ENCODE peak calls at places on chromosome 22, in four cellular contexts. Z, W, K and P are unnamed samples.

GRCh38 chr22:40182231-40182835 is 4.6 kb downstream of the TNRC6B start:
- DNase-seq in W (no peak), Z (peak), K (no peak), P (no peak)

GRCh38 chr22:29032584-29032983 is 29.0 kb downstream of the C22orf31 start:
- DNase-seq in Z (peak), W (peak), K (no peak), P (no peak)

GRCh38 chr22:40684728-40685127 is 5.4 kb downstream of the MCHR1 start:
- DNase-seq in Z (no peak), W (no peak), K (no peak), P (no peak)

GRCh38 chr22:47160781-47161520 is 398.5 kb downstream of the TBC1D22A start:
- DNase-seq in Z (no peak), K (no peak), W (no peak), P (no peak)

GRCh38 chr22:37082251-37082650 is 27.3 kb downstream of the TMPRSS6 start:
- DNase-seq in Z (no peak), W (peak), K (no peak), P (no peak)

GRCh38 chr22:27892064-27892463 is 27.0 kb downstream of the PITPNB start:
- DNase-seq in W (no peak), Z (no peak), K (no peak), P (no peak)

GRCh38 chr22:33707581-33707980 is 212.7 kb downstream of the LARGE1 start:
- DNase-seq in W (no peak), K (no peak), Z (no peak), P (no peak)

GRCh38 chr22:44683237-44683636 is 18.8 kb upstream of the PRR5 start:
- DNase-seq in K (no peak), Z (no peak), W (no peak), P (no peak)

GRCh38 chr22:35506259-35506570 is 34.4 kb upstream of the RASD2 start:
- DNase-seq in W (peak), K (no peak), Z (peak), P (peak)

GRCh38 chr22:38350444-38351359 is 33.5 kb upstream of the CSNK1E start:
- DNase-seq in K (no peak), Z (no peak), W (no peak), P (no peak)

GRCh38 chr22:32204856-32205722 is at the start of gene RFPL2:
- DNase-seq in W (peak), Z (peak), K (no peak), P (peak)

GRCh38 chr22:32327596-32328171 is 30.0 kb upstream of the RFPL3 start:
- DNase-seq in W (no peak), K (no peak), Z (no peak), P (no peak)

GRCh38 chr22:41979423-41980250 is 10.4 kb downstream of the SEPTIN3 start:
- DNase-seq in W (no peak), K (no peak), Z (no peak), P (no peak)

GRCh38 chr22:37618072-37618656 is 9.5 kb downstream of the GGA1 start:
- DNase-seq in Z (no peak), K (no peak), W (no peak), P (no peak)

GRCh38 chr22:16559056-16559955 is 33.3 kb downstream of the CCT8L2 start:
- DNase-seq in Z (no peak), W (no peak), K (no peak), P (no peak)

GRCh38 chr22:46317646-46318045 is 17.9 kb upstream of the TRMU start:
- DNase-seq in K (no peak), W (no peak), Z (no peak), P (no peak)

GRCh38 chr22:22856364-22856763 is 31.3 kb upstream of the IGLL5 start:
- DNase-seq in W (no peak), Z (no peak), K (no peak), P (no peak)

GRCh38 chr22:38462960-38463784 is 4.7 kb upstream of the KDELR3 start:
- DNase-seq in K (no peak), W (no peak), Z (no peak), P (no peak)

GRCh38 chr22:45742866-45743450 is 71.3 kb downstream of the ATXN10 start:
- DNase-seq in W (peak), K (no peak), Z (peak), P (peak)

GRCh38 chr22:17401728-17402127 is 32.5 kb downstream of the CECR2 start:
- DNase-seq in Z (no peak), W (no peak), K (no peak), P (no peak)

GRCh38 chr22:47372596-47373385 is 610.3 kb downstream of the TBC1D22A start:
- DNase-seq in Z (no peak), K (no peak), W (no peak), P (no peak)

GRCh38 chr22:40462195-40462988 is 92.0 kb downstream of the SGSM3 start:
- DNase-seq in Z (no peak), K (no peak), W (no peak), P (no peak)

GRCh38 chr22:19892925-19893324 is 38.3 kb upstream of the GNB1L start:
- DNase-seq in W (peak), K (no peak), Z (no peak), P (no peak)

GRCh38 chr22:33325232-33326004 is 267.2 kb upstream of the SYN3 start:
- DNase-seq in W (no peak), K (no peak), Z (no peak), P (no peak)

GRCh38 chr22:48373626-48374173 is 1454.0 kb downstream of the BRD1 start:
- DNase-seq in K (no peak), Z (no peak), W (no peak), P (no peak)

GRCh38 chr22:40757071-40757470 is 62.1 kb downstream of the SLC25A17 start:
- DNase-seq in Z (peak), K (no peak), W (peak), P (peak)

GRCh38 chr22:38921126-38921525 is 36.3 kb upstream of the APOBEC3A start:
- DNase-seq in Z (no peak), W (no peak), K (no peak), P (peak)

GRCh38 chr22:38754247-38755154 is 1.3 kb downstream of the SUN2 start:
- DNase-seq in K (peak), Z (peak), W (peak), P (peak)

GRCh38 chr22:37887610-37888378 is 18.3 kb upstream of the MICALL1 start:
- DNase-seq in Z (peak), W (peak), K (no peak), P (peak)

GRCh38 chr22:44371741-44372525 is 59.2 kb upstream of the SHISAL1 start:
- DNase-seq in K (no peak), W (no peak), Z (no peak), P (no peak)

GRCh38 chr22:20777420-20778177 is 3.7 kb downstream of the SERPIND1 start:
- DNase-seq in W (peak), K (no peak), Z (peak), P (peak)

GRCh38 chr22:35690001-35690400 is 27.7 kb upstream of the APOL5 start:
- DNase-seq in K (no peak), W (no peak), Z (no peak), P (no peak)

GRCh38 chr22:22787805-22788459 is 99.7 kb upstream of the IGLL5 start:
- DNase-seq in Z (peak), W (peak), K (peak), P (peak)

GRCh38 chr22:29156507-29156906 is 49.2 kb upstream of the EMID1 start:
- DNase-seq in W (peak), K (no peak), Z (peak), P (no peak)

GRCh38 chr22:21815958-21816357 is 51.5 kb downstream of the MAPK1 start:
- DNase-seq in K (no peak), Z (no peak), W (no peak), P (no peak)

GRCh38 chr22:48240165-48240934 is 1477.9 kb downstream of the TBC1D22A start:
- DNase-seq in W (no peak), Z (no peak), K (no peak), P (no peak)

GRCh38 chr22:26669060-26669481 is 11.7 kb downstream of the MIAT start:
- DNase-seq in K (no peak), Z (peak), W (peak), P (peak)

GRCh38 chr22:40512426-40513136 is 123.9 kb downstream of the MRTFA start:
- DNase-seq in W (peak), Z (peak), K (no peak), P (peak)

GRCh38 chr22:32532819-32533128 is 58.2 kb downstream of the FBXO7 start:
- DNase-seq in K (no peak), Z (no peak), W (no peak), P (no peak)

GRCh38 chr22:19019029-19019678 is 83.1 kb upstream of the PRODH start:
- DNase-seq in W (no peak), Z (no peak), K (no peak), P (no peak)

DNA sequence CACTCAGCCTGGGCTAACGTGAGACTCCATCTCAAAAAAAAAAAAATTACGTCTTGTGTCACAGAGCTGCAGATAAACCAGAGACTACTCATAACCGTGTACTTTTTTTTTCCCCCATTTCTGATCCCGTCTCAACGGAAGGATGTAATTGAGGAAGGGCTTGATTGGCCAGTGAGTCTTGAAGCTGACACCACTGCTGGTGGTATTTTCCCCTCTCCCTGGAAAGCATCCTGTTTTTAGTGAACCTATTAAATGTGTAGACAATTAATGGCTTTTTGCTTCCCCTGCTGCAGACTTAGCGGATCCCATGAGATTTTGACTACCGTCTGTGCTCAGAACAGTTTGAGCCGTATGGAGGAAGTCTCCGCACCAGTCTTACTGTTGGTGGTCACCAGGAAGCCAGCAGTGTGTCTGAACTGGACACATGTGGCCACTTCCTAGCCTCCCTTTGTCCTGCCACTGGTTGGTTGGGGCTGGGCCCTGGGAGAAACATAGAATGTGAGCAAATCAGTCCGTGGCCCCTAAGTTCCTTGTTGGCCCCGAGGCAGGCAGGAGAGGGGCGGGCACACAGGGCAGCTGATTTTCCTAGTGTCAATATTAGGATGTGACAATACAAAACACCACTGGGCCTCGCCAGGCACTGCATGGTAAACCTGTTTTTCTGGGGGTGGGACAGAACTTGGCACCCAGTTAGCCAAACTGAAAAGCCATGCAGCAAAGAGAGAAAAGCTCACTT is 3.1 kb downstream of the BIK start:
- DNase-seq in Z (no peak), W (no peak), K (no peak), P (no peak)
- H2AFZ ChIP-seq in Z (no peak), W (peak), K (no peak), P (no peak)

GRCh38 chr22:30433773-30434172 is 8.2 kb downstream of the MTFP1 start:
- DNase-seq in Z (no peak), W (no peak), K (no peak), P (peak)

GRCh38 chr22:30433227-30433626 is 7.7 kb downstream of the MTFP1 start:
- DNase-seq in K (no peak), Z (no peak), W (no peak), P (no peak)

GRCh38 chr22:30434775-30435315 is 9.3 kb downstream of the MTFP1 start:
- DNase-seq in K (no peak), W (no peak), Z (peak), P (no peak)

GRCh38 chr22:30436196-30436595 is 10.6 kb downstream of the MTFP1 start:
- DNase-seq in Z (no peak), K (no peak), W (no peak), P (no peak)

GRCh38 chr22:30435674-30436126 is 10.1 kb downstream of the MTFP1 start:
- DNase-seq in K (peak), W (no peak), Z (no peak), P (no peak)
- H2AFZ ChIP-seq in K (peak), W (peak), Z (peak), P (peak)

GRCh38 chr22:50032109-50032871 is 19.7 kb upstream of the IL17REL start:
- DNase-seq in Z (no peak), K (no peak), W (no peak), P (no peak)
- H2AFZ ChIP-seq in Z (no peak), K (no peak), W (no peak), P (no peak)

DNA sequence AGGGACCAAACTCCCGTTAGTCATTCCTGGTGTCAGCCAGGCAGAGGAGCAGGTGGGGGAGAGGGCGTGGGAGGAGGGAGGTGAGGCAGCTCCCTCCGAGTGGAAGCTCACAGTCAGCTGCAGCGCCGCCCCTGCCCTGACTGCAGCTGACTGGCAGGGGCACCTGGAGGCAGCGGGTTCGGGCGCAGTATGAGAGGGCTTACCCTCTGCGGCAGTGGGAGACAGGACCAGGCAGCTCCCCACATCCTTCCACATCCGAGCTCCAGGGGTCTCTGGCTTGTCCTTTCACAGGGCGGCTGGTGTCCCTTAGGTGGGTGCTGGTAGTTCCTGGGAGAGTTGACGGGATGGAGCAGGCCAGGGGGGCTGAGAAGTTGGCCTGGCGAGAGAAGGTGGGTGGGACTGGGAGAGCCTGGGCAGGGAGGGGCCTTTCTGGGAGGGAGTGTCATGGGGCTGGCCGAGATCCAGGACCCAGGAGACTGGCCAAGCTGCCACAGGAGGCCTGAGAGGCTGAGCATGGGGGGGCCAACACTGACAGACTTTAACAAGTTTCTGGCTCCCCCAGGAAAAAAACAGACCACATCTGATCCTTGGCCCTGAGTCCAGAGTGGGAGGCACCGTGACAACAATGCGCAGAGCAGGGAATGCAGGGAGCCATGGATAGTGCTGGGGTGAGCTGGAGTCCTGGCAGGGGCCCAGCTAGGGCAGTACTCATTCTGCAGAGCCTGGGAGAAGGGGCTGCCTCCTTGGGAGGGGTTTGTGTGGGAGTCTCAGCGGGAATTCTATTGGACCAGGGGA is 4.9 kb downstream of the ADORA2A start:
- DNase-seq in Z (peak), W (peak), K (no peak), P (peak)
- H2AFZ ChIP-seq in Z (no peak), W (peak), K (no peak), P (no peak)